ENCODE peak calls at places on chromosomes 13 and 19, in nine cellular contexts. F, I, R, G, T, J, V, X and B are unnamed samples.

GRCh38 chr19:1752009-1752756 is 1.1 kb upstream of the ONECUT3 start:
- DNase-seq in J (no peak), V (no peak), G (no peak), F (no peak), T (no peak), X (no peak), I (no peak), R (no peak), B (no peak)

GRCh38 chr19:13961826-13962737 is 9.8 kb downstream of the DCAF15 start:
- DNase-seq in X (no peak), F (peak; percentile 34), V (no peak), I (no peak), J (no peak), T (no peak), G (no peak), R (no peak), B (no peak)

GRCh38 chr13:29435125-29435911 is 160.2 kb downstream of the SLC7A1 start:
- DNase-seq in J (peak; percentile 88), T (no peak), X (no peak), G (no peak), I (peak; percentile 8), R (no peak), V (no peak), F (peak; percentile 20), B (no peak)

GRCh38 chr19:15640904-15641597 is 354 bp downstream of the CYP4F3 start:
- DNase-seq in X (no peak), G (no peak), V (no peak), T (no peak), I (no peak), J (no peak), R (no peak), F (no peak), B (no peak)

GRCh38 chr13:73740681-73741080 is 393.5 kb downstream of the KLF12 start:
- DNase-seq in R (no peak), I (no peak), X (no peak), F (no peak), T (no peak), G (no peak), V (no peak), J (no peak), B (no peak)

GRCh38 chr19:2324220-2324948 is 4.0 kb downstream of the LSM7 start:
- DNase-seq in G (no peak), X (no peak), R (no peak), F (no peak), I (no peak), T (no peak), J (no peak), V (no peak), B (no peak)

GRCh38 chr19:55647732-55648656 is at the start of gene CCDC106:
- DNase-seq in G (no peak), R (peak; percentile 85), F (peak; percentile 93), X (peak; percentile 64), J (peak; percentile 88), V (peak; percentile 62), I (peak; percentile 63), T (peak; percentile 77), B (no peak)

GRCh38 chr13:111115841-111116500 is 861 bp downstream of the ARHGEF7 start:
- DNase-seq in I (peak; percentile 73), F (peak; percentile 80), J (no peak), V (no peak), T (no peak), G (no peak), X (no peak), R (peak; percentile 56), B (peak; percentile 37)

GRCh38 chr19:19423322-19423721 is 17.8 kb downstream of the GATAD2A start:
- DNase-seq in G (no peak), X (no peak), F (no peak), J (no peak), V (no peak), R (no peak), T (no peak), I (no peak), B (no peak)

GRCh38 chr19:54324071-54324470 is 11.1 kb upstream of the LILRA5 start:
- DNase-seq in V (no peak), R (no peak), F (no peak), G (no peak), T (no peak), X (no peak), J (no peak), I (no peak), B (no peak)

GRCh38 chr13:92823059-92823458 is 403.5 kb upstream of the GPC6 start:
- DNase-seq in J (no peak), T (no peak), R (no peak), X (no peak), V (no peak), I (no peak), F (no peak), G (no peak), B (no peak)

DNA sequence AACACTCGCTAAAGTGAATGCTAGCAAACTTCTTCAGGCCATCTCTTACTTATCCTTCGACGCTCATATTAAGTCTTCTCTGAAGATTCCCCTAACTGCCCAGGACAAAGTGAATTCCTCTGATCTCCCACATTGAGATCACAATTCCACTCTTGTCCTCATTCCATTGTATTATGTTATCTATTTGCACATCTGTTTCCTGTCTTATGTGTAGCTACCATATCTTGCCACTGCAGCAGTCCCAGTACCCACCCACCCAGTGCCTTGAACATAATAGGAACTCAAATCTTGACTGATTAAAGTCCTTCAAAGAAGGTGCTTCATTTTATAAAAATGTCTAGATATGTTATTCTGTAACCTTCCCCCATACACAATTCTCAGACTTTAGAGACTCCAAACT is 702.3 kb downstream of the DIAPH3 start:
- DNase-seq in X (no peak), R (no peak), F (no peak), G (no peak), J (no peak), V (peak; percentile 31), T (no peak), I (no peak), B (no peak)
- TF ChIP-seq EP300 in X (no peak), R (no peak), F (no peak), G (no peak), J (no peak), V (peak; percentile 69), T (no peak), I (no peak), B (no peak)

GRCh38 chr19:45423589-45424190 is at the start of gene ERCC1:
- DNase-seq in J (peak; percentile 98), F (peak; percentile 98), V (peak; percentile 99), T (peak; percentile 98), X (peak; percentile 99), G (peak; percentile 89), R (peak; percentile 96), I (peak; percentile 91), B (peak; percentile 98)

GRCh38 chr19:45420871-45421270 is 2.8 kb downstream of the ERCC1 start:
- DNase-seq in V (no peak), X (no peak), J (no peak), R (no peak), F (no peak), T (no peak), G (no peak), I (no peak), B (no peak)

GRCh38 chr19:45424191-45425058 is 708 bp upstream of the ERCC1 start:
- DNase-seq in I (peak; percentile 44), X (peak; percentile 62), G (no peak), J (peak; percentile 82), R (peak; percentile 65), T (peak; percentile 96), V (peak; percentile 84), F (peak; percentile 67), B (no peak)

GRCh38 chr19:45421953-45422498 is 1.7 kb downstream of the ERCC1 start:
- DNase-seq in V (no peak), R (no peak), T (no peak), F (no peak), X (no peak), J (no peak), G (no peak), I (no peak), B (no peak)

DNA sequence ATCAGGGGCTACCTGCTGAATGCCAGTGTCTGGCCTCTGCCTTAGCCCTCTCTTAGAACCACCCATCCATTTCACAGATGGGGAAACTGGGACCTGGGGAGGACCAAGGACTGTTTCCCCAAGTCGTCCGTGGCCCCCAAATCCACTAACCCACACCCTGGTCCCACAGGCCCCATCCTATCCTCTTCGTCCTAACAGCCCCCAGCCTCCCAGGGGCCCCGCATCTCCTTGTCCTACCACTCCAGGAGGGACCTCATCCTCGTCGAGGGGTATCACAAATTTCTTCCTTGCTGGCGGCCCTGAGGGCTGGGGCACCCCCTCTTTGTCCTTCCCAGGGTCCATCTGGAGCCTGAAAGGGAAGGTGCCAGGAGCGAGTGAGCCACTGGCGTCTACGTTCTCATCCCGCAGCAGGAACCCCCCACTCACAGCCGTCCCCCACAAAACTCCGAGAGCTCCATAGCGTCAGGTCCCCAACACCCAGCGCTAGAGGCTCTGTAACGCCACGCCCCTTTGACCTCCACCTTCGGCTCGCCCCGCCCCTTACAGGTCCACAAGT is 606 bp downstream of the ERCC1 start:
- DNase-seq in T (peak; percentile 7), G (no peak), X (no peak), J (no peak), F (no peak), V (no peak), I (no peak), R (no peak), B (no peak)
- TF ChIP-seq EP300 in T (no peak), G (no peak), X (no peak), J (no peak), F (no peak), V (no peak), I (no peak), R (no peak), B (no peak)

DNA sequence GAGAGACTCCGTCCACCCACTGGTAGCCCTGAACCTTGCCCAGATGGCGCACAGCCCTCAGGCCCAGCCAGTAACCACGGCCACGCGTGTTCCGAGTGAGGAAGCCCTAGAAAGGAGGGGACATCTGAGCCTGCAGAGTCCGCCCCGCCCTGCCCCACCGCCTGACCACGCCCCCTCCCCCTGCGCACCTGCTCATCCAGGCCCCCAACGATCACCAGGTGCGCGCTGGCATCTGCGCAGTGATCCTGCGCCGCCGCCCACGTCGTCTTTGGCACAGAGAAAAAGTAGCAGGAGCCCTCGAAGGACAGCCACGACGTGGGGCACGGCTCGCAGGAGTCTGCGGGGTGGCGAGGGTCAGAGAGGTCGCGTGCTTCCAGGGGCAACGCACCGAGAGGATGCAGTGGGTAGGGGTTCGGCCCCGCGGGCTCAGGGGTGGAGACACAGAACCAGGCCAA is 2.1 kb downstream of the CLEC4G start:
- DNase-seq in X (no peak), T (no peak), F (no peak), G (no peak), R (no peak), V (no peak), I (no peak), J (no peak), B (no peak)
- TF ChIP-seq EP300 in X (no peak), T (no peak), F (no peak), G (no peak), R (no peak), V (no peak), I (no peak), J (no peak), B (no peak)

DNA sequence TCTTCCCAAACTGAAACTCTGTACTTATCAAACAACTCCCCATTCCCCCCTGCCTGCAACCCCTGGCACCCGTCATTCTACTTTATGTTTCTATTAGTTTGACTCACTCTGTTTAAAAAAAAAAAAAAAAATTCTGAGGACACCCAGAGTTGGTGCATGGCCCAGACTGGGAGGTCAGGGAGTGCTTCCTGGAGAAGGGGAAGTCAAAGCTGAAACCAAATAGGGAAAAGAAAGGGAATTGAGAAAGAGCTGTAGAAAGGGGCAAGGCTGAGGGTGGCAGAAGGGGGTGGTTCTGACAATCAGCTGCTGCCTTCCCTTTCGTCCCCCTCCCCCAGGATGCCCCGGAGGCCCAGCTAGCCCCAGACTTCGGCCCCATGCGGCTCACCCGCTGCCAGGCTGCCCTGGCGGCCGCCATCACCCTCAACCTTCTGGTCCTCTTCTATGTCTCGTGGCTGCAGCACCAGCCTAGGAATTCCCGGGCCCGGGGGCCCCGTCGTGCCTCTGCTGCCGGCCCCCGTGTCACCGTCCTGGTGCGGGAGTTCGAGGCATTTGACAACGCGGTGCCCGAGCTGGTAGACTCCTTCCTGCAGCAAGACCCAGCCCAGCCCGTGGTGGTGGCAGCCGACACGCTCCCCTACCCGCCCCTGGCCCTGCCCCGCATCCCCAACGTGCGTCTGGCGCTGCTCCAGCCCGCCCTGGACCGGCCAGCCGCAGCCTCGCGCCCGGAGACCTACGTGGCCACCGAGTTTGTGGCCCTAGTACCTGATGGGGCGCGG is 9.0 kb upstream of the STRN4 start:
- DNase-seq in J (peak; percentile 69), V (no peak), X (no peak), R (no peak), I (no peak), G (no peak), T (no peak), F (no peak), B (no peak)
- TF ChIP-seq EP300 in J (no peak), V (no peak), X (no peak), R (no peak), I (no peak), G (no peak), T (no peak), F (no peak), B (no peak)